ENCODE peak calls at places on chromosome 17, in four cellular contexts. M is prostate gland, T is lower lobe of right lung, W is transverse colon. D is an unnamed sample.

GRCh38 chr17:37828313-37829124 is 83.7 kb upstream of the HNF1B start:
- DNase-seq in M (no peak), T (no peak), W (no peak), D (peak; percentile 38)

GRCh38 chr17:45334701-45335677 is 18.2 kb upstream of the MAP3K14 start:
- DNase-seq in M (no peak), T (no peak), W (peak; percentile 0), D (no peak)

GRCh38 chr17:12548558-12548957 is 117.1 kb upstream of the MYOCD start:
- DNase-seq in M (no peak), T (no peak), W (no peak), D (no peak)

GRCh38 chr17:49566668-49567071 is 9.0 kb upstream of the NXPH3 start:
- DNase-seq in M (peak; percentile 24), T (peak; percentile 32), W (no peak), D (peak; percentile 60)

GRCh38 chr17:74749262-74750038 is 1.0 kb downstream of the NHERF1 start:
- DNase-seq in M (no peak), T (no peak), W (peak; percentile 59), D (no peak)

GRCh38 chr17:3870871-3871306 is 22.0 kb downstream of the CAMKK1 start:
- DNase-seq in M (no peak), T (peak; percentile 46), W (peak; percentile 34), D (no peak)

GRCh38 chr17:65057520-65058075 is 1.1 kb upstream of the GNA13 start:
- DNase-seq in M (no peak), T (no peak), W (no peak), D (peak; percentile 66)

GRCh38 chr17:83183951-83184506 is 104.6 kb downstream of the METRNL start:
- DNase-seq in M (no peak), T (no peak), W (no peak), D (no peak)

GRCh38 chr17:3556239-3556904 is 1.2 kb downstream of the TRPV3 start:
- DNase-seq in M (no peak), T (no peak), W (no peak), D (no peak)

GRCh38 chr17:15406081-15406480 is 61.3 kb downstream of the CDRT4 start:
- DNase-seq in M (no peak), T (no peak), W (no peak), D (no peak)

GRCh38 chr17:77388384-77389306 is 247.9 kb downstream of the SEC14L1 start:
- DNase-seq in M (no peak), T (no peak), W (no peak), D (no peak)

GRCh38 chr17:50603340-50603739 is 31.3 kb upstream of the ABCC3 start:
- DNase-seq in M (no peak), T (no peak), W (no peak), D (no peak)

GRCh38 chr17:46832945-46833839 is 14.7 kb upstream of the WNT3 start:
- DNase-seq in M (peak; percentile 15), T (peak; percentile 37), W (no peak), D (peak; percentile 46)

GRCh38 chr17:8155341-8156173 is 3.4 kb upstream of the PER1 start:
- DNase-seq in M (peak; percentile 72), T (peak; percentile 45), W (no peak), D (peak; percentile 27)

GRCh38 chr17:80036715-80037477 is 454 bp downstream of the CCDC40 start:
- DNase-seq in M (no peak), T (peak; percentile 64), W (peak; percentile 37), D (no peak)

GRCh38 chr17:18259621-18260331 is 686 bp upstream of the MIEF2 start:
- DNase-seq in M (no peak), T (peak; percentile 41), W (no peak), D (peak; percentile 89)

GRCh38 chr17:14098246-14098645 is 28.9 kb downstream of the COX10 start:
- DNase-seq in M (peak; percentile 43), T (no peak), W (no peak), D (peak; percentile 78)

GRCh38 chr17:17815436-17816200 is 21.2 kb downstream of the SREBF1 start:
- DNase-seq in M (no peak), T (no peak), W (no peak), D (no peak)

GRCh38 chr17:50255766-50256480 is 18.3 kb upstream of the TMEM92 start:
- DNase-seq in M (no peak), T (no peak), W (no peak), D (no peak)

GRCh38 chr17:61647044-61647443 is 56.0 kb upstream of the NACA2 start:
- DNase-seq in M (no peak), T (no peak), W (no peak), D (no peak)

GRCh38 chr17:37462492-37462891 is 27.2 kb upstream of the DUSP14 start:
- DNase-seq in M (no peak), T (no peak), W (no peak), D (no peak)

GRCh38 chr17:79233916-79234551 is 159.4 kb downstream of the ENGASE start:
- DNase-seq in M (no peak), T (no peak), W (no peak), D (no peak)

GRCh38 chr17:6610011-6610410 is 30.5 kb downstream of the KIAA0753 start:
- DNase-seq in M (no peak), T (no peak), W (no peak), D (no peak)

GRCh38 chr17:29664743-29665479 is 42.2 kb upstream of the CORO6 start:
- DNase-seq in M (no peak), T (no peak), W (no peak), D (peak; percentile 95)

GRCh38 chr17:36939059-36939943 is 2.0 kb downstream of the LHX1 start:
- DNase-seq in M (no peak), T (no peak), W (no peak), D (no peak)

GRCh38 chr17:60161598-60162330 is 12.0 kb downstream of the CA4 start:
- DNase-seq in M (no peak), T (peak; percentile 62), W (no peak), D (no peak)

GRCh38 chr17:80291260-80291659 is 30.6 kb downstream of the RNF213 start:
- DNase-seq in M (no peak), T (no peak), W (no peak), D (no peak)

GRCh38 chr17:16924701-16925440 is 47.0 kb downstream of the TNFRSF13B start:
- DNase-seq in M (no peak), T (peak; percentile 21), W (peak; percentile 4), D (no peak)

GRCh38 chr17:44688675-44689491 is 693 bp downstream of the CCDC43 start:
- DNase-seq in M (no peak), T (no peak), W (no peak), D (peak; percentile 16)

GRCh38 chr17:42075789-42076188 is 22.5 kb downstream of the ZNF385C start:
- DNase-seq in M (no peak), T (no peak), W (no peak), D (no peak)

GRCh38 chr17:42068979-42069378 is 18.6 kb upstream of the C17orf113 start:
- DNase-seq in M (no peak), T (no peak), W (no peak), D (no peak)

GRCh38 chr17:42076797-42077559 is 21.3 kb downstream of the ZNF385C start:
- DNase-seq in M (no peak), T (no peak), W (no peak), D (no peak)

GRCh38 chr17:42071810-42072209 is 21.4 kb upstream of the C17orf113 start:
- DNase-seq in M (no peak), T (no peak), W (no peak), D (no peak)

DNA sequence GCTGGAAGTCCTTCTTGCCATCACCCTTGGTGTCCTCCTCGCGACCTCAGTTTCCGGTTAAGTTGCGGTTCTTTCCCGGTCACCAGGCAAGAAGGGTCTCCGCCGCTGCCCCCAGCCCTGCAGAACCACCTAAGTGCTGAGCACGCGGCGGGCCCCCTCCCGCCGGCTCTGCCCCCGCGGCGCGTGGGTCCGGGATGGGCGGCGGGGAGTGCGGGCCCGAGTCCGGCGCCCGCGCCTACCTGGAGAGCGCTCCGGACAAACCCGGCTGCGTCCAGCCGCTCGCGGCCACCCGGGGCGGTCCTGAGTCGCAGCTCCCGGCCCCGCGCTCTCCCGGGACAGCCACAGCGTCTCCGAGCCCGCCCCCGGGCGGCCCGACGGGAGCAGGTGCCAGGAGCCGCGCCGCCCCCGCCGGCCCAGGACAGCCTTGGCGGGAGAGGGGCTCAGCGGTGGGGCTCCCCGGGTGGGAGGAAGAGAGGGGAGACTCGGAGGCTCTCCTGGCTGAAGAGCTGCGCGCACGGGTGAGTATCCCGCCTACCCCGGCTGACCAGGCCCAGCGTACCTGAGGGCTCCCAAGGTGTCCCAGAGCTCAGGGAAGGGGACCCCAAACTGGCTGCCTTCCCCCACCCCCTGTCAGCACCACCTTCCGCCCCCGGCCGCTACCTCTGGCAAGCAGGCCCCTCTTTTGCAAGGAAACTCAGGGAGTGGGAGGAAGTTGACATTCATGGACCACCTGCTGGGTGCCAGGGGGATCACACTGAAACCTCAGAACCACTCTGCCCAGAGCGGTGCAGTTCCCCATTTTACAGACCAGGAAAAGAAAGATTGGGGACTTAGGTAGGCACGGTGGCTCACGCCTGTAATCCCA is 22.2 kb upstream of the C17orf113 start:
- DNase-seq in M (no peak), T (no peak), W (no peak), D (no peak)
- TF ChIP-seq CTCF in M (no peak), T (no peak), W (no peak), D (no peak)

GRCh38 chr17:67725232-67726206 is 7.8 kb downstream of the NOL11 start:
- DNase-seq in M (no peak), T (no peak), W (no peak), D (no peak)
- H3K4me3 ChIP-seq in M (no peak overlapping the region), T (no peak overlapping the region), W (no peak overlapping the region), D (no peak overlapping the region)

DNA sequence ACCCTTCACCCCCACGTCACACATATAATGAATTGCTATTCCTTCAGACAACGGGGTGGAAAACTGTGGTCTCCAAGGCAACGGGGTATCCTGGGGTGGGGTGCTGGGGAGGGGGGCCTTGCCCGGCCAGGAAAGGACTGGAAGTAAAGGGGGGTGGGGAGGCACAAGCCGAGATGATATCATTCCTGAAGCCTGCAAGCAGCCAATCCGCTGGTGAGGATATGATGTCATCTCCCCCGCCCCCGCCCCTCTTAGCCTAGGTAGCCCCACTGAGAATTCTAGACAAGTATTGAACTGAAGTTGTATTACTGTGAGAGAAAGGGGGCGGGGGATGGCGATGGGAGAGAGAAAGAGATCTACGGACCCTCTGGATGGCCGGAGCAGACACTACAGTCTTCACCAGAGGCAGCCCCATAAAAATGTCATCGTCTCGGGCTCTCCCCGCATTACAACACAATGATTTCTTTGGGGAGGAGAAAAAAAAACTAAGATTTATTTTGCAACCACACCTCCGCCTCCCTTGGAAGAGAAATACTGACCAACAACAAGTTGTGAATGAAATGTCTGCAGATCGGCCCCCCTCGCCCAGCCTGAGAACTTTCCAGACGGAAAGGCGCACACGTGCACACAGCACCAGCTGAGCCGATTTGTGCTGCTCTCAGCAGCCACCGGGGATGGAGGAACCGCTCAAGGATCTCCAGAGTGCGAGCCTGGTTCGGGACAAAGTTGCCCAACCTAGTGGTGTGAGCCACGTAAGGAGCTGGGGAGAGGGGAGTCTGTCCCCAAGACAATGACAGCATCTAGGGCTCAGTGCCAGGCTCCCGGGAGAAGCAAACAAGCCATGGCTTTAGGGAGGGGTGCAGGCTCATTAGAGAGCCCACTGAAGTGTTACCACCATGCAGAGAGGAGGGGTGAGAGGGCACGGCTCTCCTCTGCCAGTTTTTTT is 222.0 kb downstream of the SOX9 start:
- DNase-seq in M (no peak), T (peak; percentile 57), W (no peak), D (no peak)
- H3K27me3 ChIP-seq in M (no peaks in the 10 kb centered on the region), T (peaks cover 22% of the 10 kb centered on the region), W (no peaks in the 10 kb centered on the region), D (no peaks in the 10 kb centered on the region)

GRCh38 chr17:2420131-2420530 is 19.3 kb upstream of the MNT start:
- DNase-seq in M (no peak), T (no peak), W (no peak), D (no peak)

GRCh38 chr17:2418572-2418971 is 17.7 kb upstream of the MNT start:
- DNase-seq in M (no peak), T (no peak), W (no peak), D (no peak)

GRCh38 chr17:2423271-2423670 is 22.4 kb upstream of the MNT start:
- DNase-seq in M (no peak), T (no peak), W (no peak), D (peak; percentile 100)

GRCh38 chr17:2419526-2419925 is 18.7 kb upstream of the MNT start:
- DNase-seq in M (no peak), T (no peak), W (no peak), D (no peak)

GRCh38 chr17:2421315-2422147 is 20.7 kb upstream of the MNT start:
- DNase-seq in M (no peak), T (no peak), W (no peak), D (no peak)
- TF ChIP-seq CTCF in M (no peak), T (no peak), W (no peak), D (peak; percentile 43)